ENCODE peak calls at places on chromosome 19, in five cellular contexts. Z is uterus, E is SK-N-SH, R is dorsolateral prefrontal cortex, Y is Peyer's patch. W is an unnamed sample.

GRCh38 chr19:30302076-30302475 is 70.1 kb upstream of the ZNF536 start:
- DNase-seq in Y (no peak), Z (no peak), R (no peak), E (no peak), W (no peak)

GRCh38 chr19:8512115-8512967 is 1.6 kb downstream of the ZNF414 start:
- DNase-seq in Y (peak), R (no peak), E (peak), Z (no peak), W (no peak)

GRCh38 chr19:17944301-17944700 is 11.5 kb downstream of the CCDC124 start:
- DNase-seq in E (no peak), R (peak), Y (no peak), Z (peak), W (peak)

GRCh38 chr19:19040417-19040816 is 7.0 kb downstream of the ARMC6 start:
- DNase-seq in Z (peak), R (no peak), E (no peak), Y (peak), W (peak)

GRCh38 chr19:9945319-9945966 is 9.1 kb upstream of the OLFM2 start:
- DNase-seq in Z (peak), R (peak), Y (peak), E (peak), W (peak)

GRCh38 chr19:53195265-53195879 is 2.2 kb upstream of the ZNF665 start:
- DNase-seq in R (peak), E (peak), Y (peak), Z (peak), W (peak)

GRCh38 chr19:44758596-44758995 is 10.1 kb downstream of the BCL3 start:
- DNase-seq in E (peak), Z (peak), R (no peak), Y (no peak), W (no peak)

GRCh38 chr19:50794778-50795664 is 4.8 kb downstream of the ACP4 start:
- DNase-seq in Z (no peak), R (no peak), Y (no peak), E (peak), W (no peak)

GRCh38 chr19:1245884-1246816 is 2.2 kb upstream of the MIDN start:
- DNase-seq in E (no peak), R (no peak), Y (peak), Z (peak), W (no peak)

GRCh38 chr19:55178781-55179569 is 1.1 kb downstream of the SYT5 start:
- DNase-seq in Y (peak), R (peak), Z (peak), E (peak), W (peak)

GRCh38 chr19:1608414-1609391 is 3.4 kb upstream of the UQCR11 start:
- DNase-seq in Y (peak), R (no peak), E (peak), Z (no peak), W (no peak)

GRCh38 chr19:35755550-35756371 is 1.1 kb downstream of the HSPB6 start:
- DNase-seq in R (no peak), Y (peak), Z (peak), E (no peak), W (peak)

GRCh38 chr19:35513231-35513974 is at the start of gene DMKN:
- DNase-seq in R (no peak), Y (no peak), Z (no peak), E (no peak), W (peak)

GRCh38 chr19:28022506-28022905 is 1190.4 kb downstream of the UQCRFS1 start:
- DNase-seq in Z (no peak), Y (no peak), R (no peak), E (no peak), W (no peak)

GRCh38 chr19:18144361-18144760 is 8.6 kb upstream of the PIK3R2 start:
- DNase-seq in R (no peak), Z (no peak), Y (no peak), E (no peak), W (no peak)

GRCh38 chr19:48836089-48837017 is at the start of gene HSD17B14:
- DNase-seq in R (no peak), Y (peak), Z (peak), E (peak), W (peak)
- TF ChIP-seq CTCF in R (no peak), Y (no peak), Z (no peak), E (no peak), W (no peak)

GRCh38 chr19:13987101-13987890 is 18.8 kb downstream of the RFX1 start:
- DNase-seq in Z (no peak), E (peak), R (peak), Y (no peak), W (no peak)
- H3K4me3 ChIP-seq in Z (no peak), E (no peak), R (no peak), Y (no peak), W (no peak)

GRCh38 chr19:42177686-42178019 is 39.8 kb downstream of the DEDD2 start:
- DNase-seq in Z (no peak), E (no peak), R (no peak), Y (no peak), W (no peak)

GRCh38 chr19:42179501-42179817 is 38.0 kb downstream of the DEDD2 start:
- DNase-seq in R (no peak), Z (no peak), Y (no peak), E (no peak), W (no peak)

GRCh38 chr19:42176990-42177685 is 40.3 kb downstream of the DEDD2 start:
- DNase-seq in E (peak), Z (peak), R (peak), Y (peak), W (peak)

GRCh38 chr19:42176649-42176989 is 40.9 kb downstream of the DEDD2 start:
- DNase-seq in Y (peak), R (no peak), Z (no peak), E (peak), W (no peak)

GRCh38 chr19:42178791-42179500 is 38.5 kb downstream of the DEDD2 start:
- DNase-seq in R (no peak), E (peak), Y (no peak), Z (no peak), W (no peak)
- TF ChIP-seq CTCF in R (no peak), E (peak), Y (no peak), Z (no peak), W (peak)

DNA sequence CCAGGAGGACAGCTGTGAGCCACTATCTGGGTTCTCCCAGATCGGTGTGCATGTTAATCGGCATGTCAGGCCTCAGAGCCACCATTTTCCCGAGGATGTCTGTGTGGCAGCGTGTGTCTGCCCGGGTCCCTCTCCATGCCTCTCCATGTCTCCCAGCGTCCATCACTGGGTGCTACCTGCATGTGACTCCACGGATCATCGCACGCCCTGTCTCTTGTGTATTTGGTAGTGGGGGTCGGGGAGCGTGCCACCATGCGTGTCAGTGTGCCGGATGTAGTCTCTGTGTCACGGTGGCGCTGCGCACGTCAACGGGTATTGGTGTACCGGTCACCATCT is 5.9 kb downstream of the NFIX start:
- DNase-seq in Y (no peak), R (no peak), Z (no peak), E (no peak), W (no peak)
- H3K4me3 ChIP-seq in Y (no peak), R (peak), Z (peak), E (no peak), W (no peak)

GRCh38 chr19:16527971-16528521 is 14.2 kb downstream of the CHERP start:
- DNase-seq in R (no peak), E (peak), Z (no peak), Y (peak), W (no peak)
- TF ChIP-seq CTCF in R (no peak), E (peak), Z (no peak), Y (peak), W (peak)

GRCh38 chr19:16445238-16446107 is 26.3 kb downstream of the EPS15L1 start:
- DNase-seq in R (no peak), E (no peak), Z (no peak), Y (peak), W (no peak)

GRCh38 chr19:16452321-16452720 is 19.4 kb downstream of the EPS15L1 start:
- DNase-seq in Y (no peak), Z (no peak), E (no peak), R (no peak), W (no peak)

GRCh38 chr19:16447015-16447384 is 24.8 kb downstream of the EPS15L1 start:
- DNase-seq in E (no peak), Z (peak), R (peak), Y (peak), W (peak)

GRCh38 chr19:16446108-16447014 is 25.4 kb downstream of the EPS15L1 start:
- DNase-seq in Z (no peak), Y (peak), R (no peak), E (no peak), W (peak)

GRCh38 chr19:16449330-16449961 is 22.3 kb downstream of the EPS15L1 start:
- DNase-seq in Z (no peak), R (no peak), E (no peak), Y (no peak), W (no peak)
- H3K4me3 ChIP-seq in Z (no peak), R (no peak), E (no peak), Y (no peak), W (no peak)

GRCh38 chr19:39672473-39672872 is 16.8 kb downstream of the LGALS16 start:
- DNase-seq in Z (no peak), E (no peak), Y (no peak), R (no peak), W (no peak)

GRCh38 chr19:39676004-39676403 is 20.3 kb downstream of the LGALS16 start:
- DNase-seq in R (no peak), E (no peak), Z (no peak), Y (no peak), W (no peak)

GRCh38 chr19:39670998-39671397 is 15.3 kb downstream of the LGALS16 start:
- DNase-seq in Y (no peak), R (no peak), E (no peak), Z (no peak), W (no peak)

GRCh38 chr19:39671739-39672363 is 16.1 kb downstream of the LGALS16 start:
- DNase-seq in E (peak), R (no peak), Y (no peak), Z (no peak), W (peak)
- TF ChIP-seq CTCF in E (peak), R (peak), Y (peak), Z (no peak), W (peak)